ENCODE peak calls at places on chromosomes 1 and 21, in ten cellular contexts. U is pancreas; R is kidney epithelial cell; V is lower lobe of right lung; G is spleen; Y is A673; X is IMR-90; B is CD8-positive, alpha-beta T cell; F is adrenal gland; Z is PC-9. Q is an unnamed sample.

GRCh38 chr1:153400244-153400643 is 9.4 kb upstream of the S100A8 start:
- DNase-seq in U (no peak), R (no peak), V (no peak), G (no peak), Y (no peak), X (no peak), B (no peak), F (no peak), Z (no peak), Q (no peak)

GRCh38 chr1:53066941-53067738 is 5.1 kb downstream of the PODN start:
- DNase-seq in U (peak; percentile 47), R (no peak), V (peak; percentile 30), G (no peak), Y (no peak), X (no peak), B (no peak), F (no peak), Z (no peak), Q (no peak)

GRCh38 chr21:42081138-42081537 is 10.0 kb downstream of the UMODL1 start:
- DNase-seq in U (no peak), R (no peak), V (no peak), G (no peak), Y (no peak), X (no peak), B (no peak), F (no peak), Z (no peak), Q (no peak)

GRCh38 chr21:27258222-27258621 is 291.3 kb upstream of the ADAMTS5 start:
- DNase-seq in U (no peak), R (no peak), V (no peak), G (no peak), Y (no peak), X (no peak), B (no peak), F (no peak), Z (no peak), Q (no peak)

GRCh38 chr1:201142854-201143725 is 11.2 kb downstream of the TMEM9 start:
- DNase-seq in U (no peak), R (no peak), V (no peak), G (no peak), Y (no peak), X (no peak), B (no peak), F (no peak), Z (no peak), Q (no peak)

GRCh38 chr1:55916480-55916879 is 662.9 kb downstream of the PLPP3 start:
- DNase-seq in U (no peak), R (no peak), V (no peak), G (no peak), Y (no peak), X (peak; percentile 74), B (no peak), F (no peak), Z (peak; percentile 3), Q (no peak)

GRCh38 chr1:32939655-32940371 is 24.8 kb downstream of the RNF19B start:
- DNase-seq in U (no peak), R (peak; percentile 61), V (no peak), G (no peak), Y (peak; percentile 81), X (peak; percentile 96), B (no peak), F (peak; percentile 50), Z (no peak), Q (no peak)

GRCh38 chr1:86775395-86775794 is 71.0 kb downstream of the SH3GLB1 start:
- DNase-seq in U (no peak), R (no peak), V (no peak), G (no peak), Y (no peak), X (no peak), B (no peak), F (peak; percentile 40), Z (no peak), Q (no peak)

GRCh38 chr21:15688809-15689208 is 41.0 kb upstream of the USP25 start:
- DNase-seq in U (no peak), R (no peak), V (no peak), G (no peak), Y (no peak), X (no peak), B (no peak), F (no peak), Z (no peak), Q (no peak)

GRCh38 chr1:234435620-234436019 is 43.4 kb downstream of the TARBP1 start:
- DNase-seq in U (no peak), R (no peak), V (no peak), G (no peak), Y (no peak), X (no peak), B (no peak), F (no peak), Z (no peak), Q (no peak)
- H3K36me3 ChIP-seq in U (no peaks in the 10 kb centered on the region), R (no peaks in the 10 kb centered on the region), V (peaks cover 31% of the 10 kb centered on the region), G (no peaks in the 10 kb centered on the region), Y (peaks cover 22% of the 10 kb centered on the region), X (peaks cover 3% of the 10 kb centered on the region), B (peaks cover 10% of the 10 kb centered on the region), F (no peaks in the 10 kb centered on the region), Z (peaks cover 24% of the 10 kb centered on the region), Q (peaks cover 11% of the 10 kb centered on the region)

DNA sequence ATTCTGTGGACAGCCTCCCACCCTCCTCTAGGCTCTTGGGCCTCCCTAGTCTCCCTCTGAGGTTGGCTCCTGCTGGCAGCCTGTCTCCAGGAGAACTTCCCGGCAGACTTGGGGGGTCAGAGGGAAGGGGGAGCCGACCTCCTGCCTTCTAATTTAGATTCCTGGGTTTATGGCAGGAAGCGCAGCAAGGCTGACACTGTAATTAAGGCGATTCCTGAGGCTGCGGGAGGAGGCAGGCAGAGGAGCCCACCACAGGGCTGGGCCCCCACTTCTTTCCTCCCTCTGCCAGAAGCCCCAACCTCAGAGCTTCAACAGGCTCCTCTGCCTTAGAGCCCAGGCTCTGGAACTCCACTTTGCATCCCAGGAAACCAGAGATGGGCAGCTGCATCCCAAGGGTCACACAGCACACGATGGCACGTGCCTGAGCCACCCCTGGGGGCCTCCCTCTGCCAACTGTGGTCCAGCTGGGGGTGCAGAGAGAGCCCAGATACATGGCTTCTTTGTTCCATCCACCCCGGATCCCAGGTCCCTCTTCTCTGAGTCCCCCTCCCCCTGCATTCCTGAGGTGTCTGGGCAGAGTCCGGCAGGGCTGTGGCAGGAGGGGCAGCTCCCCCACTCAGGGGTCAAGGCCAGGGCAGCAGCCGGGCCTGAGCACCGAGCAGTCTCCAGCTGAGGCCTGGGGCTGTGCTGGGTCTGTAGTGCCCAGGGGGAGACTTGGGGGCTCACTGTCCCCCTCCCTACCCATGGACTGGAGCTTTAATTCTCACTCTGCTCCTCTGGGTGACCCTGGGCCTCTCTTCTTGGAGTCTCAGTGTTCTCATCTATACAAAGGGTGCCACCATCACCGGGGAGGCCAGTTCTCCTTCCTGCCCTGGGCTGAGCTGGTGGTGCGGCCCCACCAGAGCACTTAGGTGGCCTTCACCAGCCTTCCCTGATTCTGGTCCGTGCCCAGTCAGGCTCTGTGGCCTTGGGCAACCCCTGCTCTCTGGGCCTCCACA is 39.4 kb upstream of the FAM131C start:
- DNase-seq in U (peak; percentile 65), R (no peak), V (no peak), G (peak; percentile 57), Y (no peak), X (no peak), B (no peak), F (peak; percentile 30), Z (peak; percentile 41), Q (no peak)
- H3K36me3 ChIP-seq in U (no peaks in the 10 kb centered on the region), R (no peaks in the 10 kb centered on the region), V (no peaks in the 10 kb centered on the region), G (no peaks in the 10 kb centered on the region), Y (no peaks in the 10 kb centered on the region), X (no peaks in the 10 kb centered on the region), B (no peaks in the 10 kb centered on the region), F (no peaks in the 10 kb centered on the region), Z (no peaks in the 10 kb centered on the region), Q (no peaks in the 10 kb centered on the region)

GRCh38 chr1:44822131-44822701 is 13.9 kb downstream of the BTBD19 start:
- DNase-seq in U (peak; percentile 71), R (no peak), V (no peak), G (peak; percentile 74), Y (no peak), X (no peak), B (no peak), F (no peak), Z (no peak), Q (no peak)
- H3K36me3 ChIP-seq in U (no peaks in the 10 kb centered on the region), R (no peaks in the 10 kb centered on the region), V (no peaks in the 10 kb centered on the region), G (no peaks in the 10 kb centered on the region), Y (no peaks in the 10 kb centered on the region), X (no peaks in the 10 kb centered on the region), B (no peaks in the 10 kb centered on the region), F (no peaks in the 10 kb centered on the region), Z (no peaks in the 10 kb centered on the region), Q (no peaks in the 10 kb centered on the region)

GRCh38 chr1:183926978-183927377 is 110.5 kb downstream of the COLGALT2 start:
- DNase-seq in U (no peak), R (no peak), V (no peak), G (no peak), Y (no peak), X (peak; percentile 75), B (no peak), F (peak; percentile 8), Z (no peak), Q (no peak)
- H3K36me3 ChIP-seq in U (no peaks in the 10 kb centered on the region), R (peaks cover 1% of the 10 kb centered on the region), V (peaks cover 79% of the 10 kb centered on the region), G (no peaks in the 10 kb centered on the region), Y (peaks cover 70% of the 10 kb centered on the region), X (peaks cover 12% of the 10 kb centered on the region), B (no peaks in the 10 kb centered on the region), F (no peaks in the 10 kb centered on the region), Z (no peaks in the 10 kb centered on the region), Q (peaks cover 48% of the 10 kb centered on the region)

Q was measured in neuronal stem cell.